ENCODE peak calls at places on chromosomes 2 and 18, in six cellular contexts. U is SK-N-SH, L is T follicular helper cell, G is kidney glomerular epithelial cell, D is head of caudate nucleus, P is GM23248. K is an unnamed sample.

GRCh38 chr2:193141-193552 is 70.7 kb downstream of the SH3YL1 start:
- DNase-seq in U (no peak), L (no peak), G (no peak), D (no peak), P (peak), K (peak)

GRCh38 chr2:27306657-27307544 is 1.3 kb downstream of the UCN start:
- DNase-seq in U (peak), L (no peak), G (no peak), D (peak), P (peak), K (no peak)

GRCh38 chr18:6785001-6785400 is 55.5 kb downstream of the ARHGAP28 start:
- DNase-seq in U (no peak), L (no peak), G (peak), D (no peak), P (no peak), K (no peak)

GRCh38 chr2:85920810-85921545 is 32.2 kb upstream of the ST3GAL5 start:
- DNase-seq in U (no peak), L (no peak), G (peak), D (no peak), P (peak), K (peak)

GRCh38 chr2:191666241-191666640 is 11.7 kb upstream of the NABP1 start:
- DNase-seq in U (no peak), L (no peak), G (no peak), D (no peak), P (no peak), K (no peak)

GRCh38 chr18:46607926-46608325 is 49.1 kb downstream of the LOXHD1 start:
- DNase-seq in U (no peak), L (no peak), G (no peak), D (no peak), P (no peak), K (no peak)

GRCh38 chr2:28420717-28421116 is 28.1 kb downstream of the FOSL2 start:
- DNase-seq in U (no peak), L (no peak), G (no peak), D (no peak), P (no peak), K (no peak)

GRCh38 chr18:12359515-12359927 is 17.5 kb downstream of the AFG3L2 start:
- DNase-seq in U (no peak), L (no peak), G (peak), D (no peak), P (peak), K (peak)

GRCh38 chr2:56583796-56584313 is 400.1 kb downstream of the CCDC85A start:
- DNase-seq in U (no peak), L (no peak), G (no peak), D (no peak), P (no peak), K (peak)

GRCh38 chr2:177721815-177722552 is 329.4 kb downstream of the AGPS start:
- DNase-seq in U (no peak), L (no peak), G (no peak), D (no peak), P (no peak), K (no peak)